ENCODE peak calls at places on chromosomes 3 and 15, in five cellular contexts. I is cardiac fibroblast, W is fibroblast of the aortic adventitia, C is SK-N-SH, K is AG04449. H is an unnamed sample.

GRCh38 chr15:80177151-80177550 is 24.4 kb downstream of the FAH start:
- DNase-seq in W (no peak), K (no peak), C (no peak), I (peak; percentile 45), H (peak; percentile 74)

GRCh38 chr15:40932146-40932545 is 3.0 kb downstream of the DLL4 start:
- DNase-seq in W (no peak), C (peak; percentile 22), K (no peak), I (no peak), H (no peak)

GRCh38 chr3:76997733-76998132 is 42.2 kb upstream of the ROBO2 start:
- DNase-seq in K (no peak), W (no peak), C (no peak), I (no peak), H (peak; percentile 35)

GRCh38 chr3:64392001-64392400 is 166.7 kb upstream of the PRICKLE2 start:
- DNase-seq in K (no peak), I (no peak), C (no peak), W (peak; percentile 28), H (peak; percentile 51)

GRCh38 chr3:132445812-132446211 is 28.5 kb downstream of the DNAJC13 start:
- DNase-seq in C (no peak), K (peak; percentile 51), I (peak; percentile 74), W (peak; percentile 68), H (peak; percentile 92)

GRCh38 chr3:147735662-147736061 is 326.5 kb downstream of the ZIC1 start:
- DNase-seq in I (no peak), K (no peak), C (no peak), W (no peak), H (no peak)

GRCh38 chr3:153829596-153830170 is 291.5 kb upstream of the ARHGEF26 start:
- DNase-seq in K (no peak), C (no peak), I (peak; percentile 54), W (peak; percentile 39), H (peak; percentile 2)

GRCh38 chr3:123138819-123139517 is 62.8 kb upstream of the SEC22A start:
- DNase-seq in C (peak; percentile 78), I (peak; percentile 44), K (peak; percentile 19), W (peak; percentile 75), H (peak; percentile 88)

GRCh38 chr15:42107483-42107882 is 13.1 kb upstream of the PLA2G4D start:
- DNase-seq in W (no peak), C (no peak), K (no peak), I (no peak), H (no peak)

GRCh38 chr15:66563566-66564110 is 2.2 kb downstream of the LCTL start:
- DNase-seq in W (no peak), K (no peak), C (no peak), I (no peak), H (no peak)

GRCh38 chr3:42763023-42763422 is 10.0 kb downstream of the CCDC13 start:
- DNase-seq in I (peak; percentile 64), K (no peak), W (peak; percentile 63), C (no peak), H (peak; percentile 45)

GRCh38 chr15:68511073-68511991 is 67.5 kb upstream of the CORO2B start:
- DNase-seq in I (peak; percentile 97), C (no peak), K (peak; percentile 86), W (peak; percentile 95), H (no peak)

GRCh38 chr3:13142552-13143380 is 69.5 kb upstream of the IQSEC1 start:
- DNase-seq in K (no peak), I (no peak), C (no peak), W (no peak), H (no peak)

GRCh38 chr3:49081429-49081828 is 12.4 kb downstream of the QRICH1 start:
- DNase-seq in K (no peak), C (no peak), I (no peak), W (no peak), H (no peak)

GRCh38 chr15:96331141-96331941 is 841 bp downstream of the NR2F2 start:
- DNase-seq in W (peak; percentile 64), K (no peak), C (peak; percentile 76), I (peak; percentile 81), H (no peak)

GRCh38 chr3:48952510-48953118 is 34.0 kb downstream of the ARIH2 start:
- DNase-seq in I (peak; percentile 40), W (peak; percentile 13), C (peak; percentile 36), K (no peak), H (peak; percentile 18)

GRCh38 chr3:103927896-103928295 is 1438.8 kb upstream of the ALCAM start:
- DNase-seq in K (no peak), W (no peak), I (no peak), C (no peak), H (no peak)

GRCh38 chr3:186589115-186589514 is 18.6 kb downstream of the DNAJB11 start:
- DNase-seq in C (no peak), W (peak; percentile 56), K (no peak), I (peak; percentile 63), H (peak; percentile 42)

GRCh38 chr3:61946925-61947324 is 385.6 kb downstream of the PTPRG start:
- DNase-seq in I (no peak), W (no peak), K (no peak), C (no peak), H (no peak)

GRCh38 chr15:71588746-71589145 is 221.6 kb upstream of the NR2E3 start:
- DNase-seq in K (no peak), C (no peak), W (peak; percentile 56), I (peak; percentile 41), H (peak; percentile 63)

GRCh38 chr3:62220616-62221015 is 152.7 kb downstream of the FEZF2 start:
- DNase-seq in W (no peak), C (no peak), I (no peak), K (no peak), H (no peak)

GRCh38 chr3:11558002-11558401 is 85.7 kb downstream of the VGLL4 start:
- DNase-seq in C (no peak), W (peak; percentile 79), K (no peak), I (peak; percentile 68), H (peak; percentile 94)

GRCh38 chr3:129399895-129400357 is 28.5 kb downstream of the EFCAB12 start:
- DNase-seq in I (no peak), W (no peak), C (no peak), K (no peak), H (no peak)

GRCh38 chr3:152447509-152447908 is 178.8 kb downstream of the MBNL1 start:
- DNase-seq in I (no peak), K (no peak), W (no peak), C (no peak), H (no peak)

GRCh38 chr15:84858231-84858630 is 26.2 kb upstream of the SLC28A1 start:
- DNase-seq in C (no peak), K (no peak), W (no peak), I (no peak), H (no peak)

GRCh38 chr3:1007890-1008289 is 84.9 kb upstream of the CNTN6 start:
- DNase-seq in K (no peak), W (peak; percentile 49), C (no peak), I (peak; percentile 39), H (peak; percentile 21)

GRCh38 chr3:183161552-183162345 is 785 bp downstream of the LAMP3 start:
- DNase-seq in W (peak; percentile 30), I (no peak), K (no peak), C (no peak), H (no peak)

GRCh38 chr15:98391568-98391967 is 256.8 kb upstream of the IGF1R start:
- DNase-seq in K (no peak), C (no peak), W (no peak), I (no peak), H (no peak)

GRCh38 chr15:85582719-85583089 is 202.3 kb downstream of the AKAP13 start:
- DNase-seq in W (peak; percentile 49), K (no peak), C (peak; percentile 56), I (peak; percentile 78), H (no peak)

GRCh38 chr3:167110906-167111305 is 269.2 kb downstream of the ZBBX start:
- DNase-seq in C (no peak), W (no peak), I (no peak), K (no peak), H (no peak)

GRCh38 chr3:85572426-85572825 is 613.6 kb downstream of the CADM2 start:
- DNase-seq in K (no peak), W (no peak), C (no peak), I (peak; percentile 5), H (no peak)

DNA sequence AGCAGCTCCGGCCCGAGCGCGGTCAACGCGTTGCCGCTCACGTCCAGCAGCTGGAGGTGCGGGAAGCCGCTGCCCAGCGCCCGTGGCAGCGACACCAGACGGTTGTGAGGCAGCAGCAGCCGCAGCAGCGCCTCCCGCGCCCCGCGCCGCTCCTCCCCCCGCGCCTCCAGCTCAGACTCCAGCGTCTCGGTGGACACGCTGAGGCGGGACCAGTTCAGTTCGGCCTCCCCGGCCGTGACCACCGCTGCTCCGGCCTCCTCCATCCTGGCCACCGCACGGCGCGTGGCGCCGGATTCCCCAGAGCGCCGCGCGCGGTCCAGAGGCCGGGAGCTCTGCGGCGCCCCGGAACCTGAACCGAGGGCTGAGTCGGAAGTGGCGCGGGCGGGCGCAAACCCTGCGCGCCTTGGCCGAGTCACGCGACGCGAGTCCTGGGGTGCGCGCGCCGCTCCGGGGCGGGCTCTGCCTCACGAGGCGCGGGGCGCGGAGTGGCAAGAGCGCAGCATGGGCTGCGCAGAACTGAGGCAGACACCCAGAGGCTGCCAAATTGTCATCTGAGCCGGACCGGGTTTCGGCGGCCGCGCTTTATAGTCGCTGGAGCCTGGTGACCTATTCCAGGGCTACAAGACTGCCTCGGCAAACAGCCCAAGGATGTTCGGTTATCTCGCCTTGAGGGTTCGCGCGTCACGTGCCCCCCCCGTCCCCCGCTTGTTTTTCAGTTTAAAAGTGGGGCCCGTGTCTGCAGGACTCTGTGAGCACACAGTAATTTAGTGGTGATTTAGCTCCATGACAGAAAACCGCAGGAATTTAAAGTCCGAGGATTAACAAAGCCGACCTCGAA is at the start of gene LRRC58:
- DNase-seq in K (no peak), W (peak; percentile 90), C (peak; percentile 95), I (peak; percentile 97), H (peak; percentile 99)
- TF ChIP-seq CTCF in K (peak; percentile 44), W (peak; percentile 23), C (peak; percentile 31), I (peak; percentile 2), H (peak; percentile 14)

DNA sequence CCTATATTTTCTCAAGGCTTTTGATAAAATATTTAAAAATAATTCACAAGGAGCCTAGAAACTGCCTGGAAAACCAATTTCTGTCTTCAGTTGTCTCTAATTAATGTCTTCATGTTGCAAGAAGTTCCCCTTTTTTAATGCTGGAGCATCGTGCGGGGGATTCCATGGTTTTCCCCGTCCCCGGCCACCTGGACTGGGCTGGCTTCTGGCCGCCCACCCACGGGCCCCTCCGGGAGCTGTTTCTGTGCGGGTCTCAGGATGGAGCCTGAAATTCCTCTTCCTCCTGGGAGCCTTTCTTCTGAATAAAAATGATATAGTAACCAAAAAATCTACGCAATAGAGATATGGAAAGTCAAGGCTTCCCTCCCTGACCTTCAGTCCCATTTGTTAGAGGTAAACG is 8.1 kb upstream of the LRRK1 start:
- DNase-seq in C (no peak), K (no peak), I (no peak), W (no peak), H (no peak)
- H3K4me3 ChIP-seq in C (no peak overlapping the region), K (no peak overlapping the region), I (no peak overlapping the region), W (no peak overlapping the region), H (no peak overlapping the region)

GRCh38 chr3:163914567-163914966 is 1163.7 kb downstream of the SI start:
- DNase-seq in K (no peak), I (no peak), W (no peak), C (no peak), H (no peak)

GRCh38 chr3:163919154-163919553 is 1159.1 kb downstream of the SI start:
- DNase-seq in K (no peak), C (no peak), W (no peak), I (no peak), H (no peak)

GRCh38 chr3:163916596-163917560 is 1161.4 kb downstream of the SI start:
- DNase-seq in I (no peak), W (no peak), C (peak; percentile 3), K (no peak), H (no peak)

GRCh38 chr3:163915279-163915678 is 1163.0 kb downstream of the SI start:
- DNase-seq in I (no peak), C (no peak), W (no peak), K (no peak), H (no peak)
- TF ChIP-seq CTCF in I (no peak), C (no peak), W (no peak), K (no peak), H (no peak)

GRCh38 chr3:14920536-14920935 is 26.8 kb upstream of the NR2C2 start:
- DNase-seq in W (no peak), I (no peak), K (no peak), C (no peak), H (no peak)
- H3K4me3 ChIP-seq in W (no peak overlapping the region), I (no peak overlapping the region), K (no peak overlapping the region), C (no peak overlapping the region), H (no peak overlapping the region)

H was measured in foreskin fibroblast.